ENCODE peak calls at places on chromosome 2, in seven cellular contexts. E is aorta, C is cardiac muscle cell, D is adrenal gland, S is SJSA1, J is pancreas, K is spleen. X is an unnamed sample. For H3K4me1, the result is how much of the 10 kb centered on the place peaks cover.

GRCh38 chr2:102606353-102606752 is 13.0 kb upstream of the SLC9A2 start:
- DNase-seq in E (no peak), C (no peak), D (peak), S (no peak), J (no peak), K (no peak), X (no peak)

GRCh38 chr2:11573418-11574175 is 39.8 kb downstream of the GREB1 start:
- DNase-seq in E (peak), C (peak), D (no peak), S (peak), J (no peak), K (peak), X (no peak)

GRCh38 chr2:202822411-202822810 is 49.2 kb downstream of the ICA1L start:
- DNase-seq in E (no peak), C (no peak), D (no peak), S (no peak), J (no peak), K (no peak), X (peak)

GRCh38 chr2:74503506-74504475 is 3.7 kb downstream of the PCGF1 start:
- DNase-seq in E (no peak), C (peak), D (no peak), S (no peak), J (no peak), K (peak), X (no peak)

GRCh38 chr2:130967020-130967495 is 126.2 kb downstream of the FAM168B start:
- DNase-seq in E (no peak), C (no peak), D (no peak), S (no peak), J (no peak), K (no peak), X (no peak)

GRCh38 chr2:138421971-138422335 is 79.6 kb upstream of the SPOPL start:
- DNase-seq in E (no peak), C (peak), D (no peak), S (no peak), J (peak), K (no peak), X (peak)

GRCh38 chr2:54503192-54503591 is 47.1 kb downstream of the SPTBN1 start:
- DNase-seq in E (no peak), C (peak), D (no peak), S (peak), J (peak), K (no peak), X (peak)

GRCh38 chr2:135043345-135043744 is 3.9 kb downstream of the MAP3K19 start:
- DNase-seq in E (no peak), C (peak), D (no peak), S (no peak), J (no peak), K (no peak), X (peak)

GRCh38 chr2:207395535-207396251 is 134.1 kb upstream of the CREB1 start:
- DNase-seq in E (no peak), C (no peak), D (no peak), S (no peak), J (no peak), K (no peak), X (no peak)

DNA sequence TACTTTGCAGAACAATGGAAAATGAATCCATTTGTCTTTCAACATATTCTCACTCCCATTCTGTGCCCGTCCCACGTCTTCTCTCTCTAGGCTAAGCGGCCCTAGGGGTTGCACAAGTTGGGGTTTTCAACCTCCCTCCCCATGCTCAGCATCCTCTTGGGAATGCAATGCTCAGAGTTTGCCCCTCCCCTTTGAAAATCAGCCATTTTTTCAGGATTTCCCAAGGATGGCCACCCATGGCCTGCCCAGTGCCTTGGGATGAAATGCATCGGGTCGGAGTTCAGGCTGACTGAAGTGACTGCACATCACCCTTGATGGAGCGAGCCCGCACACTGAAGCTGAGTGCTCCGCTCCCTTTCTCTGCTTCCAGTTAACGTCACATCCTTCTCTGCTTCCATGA is 87.9 kb downstream of the TNS1 start:
- DNase-seq in E (peak), C (no peak), D (no peak), S (no peak), J (no peak), K (no peak), X (no peak)
- H3K4me1 ChIP-seq in E (under half), C (half or more), D (half or more), S (half or more), J (half or more), K (half or more), X (under half)

DNA sequence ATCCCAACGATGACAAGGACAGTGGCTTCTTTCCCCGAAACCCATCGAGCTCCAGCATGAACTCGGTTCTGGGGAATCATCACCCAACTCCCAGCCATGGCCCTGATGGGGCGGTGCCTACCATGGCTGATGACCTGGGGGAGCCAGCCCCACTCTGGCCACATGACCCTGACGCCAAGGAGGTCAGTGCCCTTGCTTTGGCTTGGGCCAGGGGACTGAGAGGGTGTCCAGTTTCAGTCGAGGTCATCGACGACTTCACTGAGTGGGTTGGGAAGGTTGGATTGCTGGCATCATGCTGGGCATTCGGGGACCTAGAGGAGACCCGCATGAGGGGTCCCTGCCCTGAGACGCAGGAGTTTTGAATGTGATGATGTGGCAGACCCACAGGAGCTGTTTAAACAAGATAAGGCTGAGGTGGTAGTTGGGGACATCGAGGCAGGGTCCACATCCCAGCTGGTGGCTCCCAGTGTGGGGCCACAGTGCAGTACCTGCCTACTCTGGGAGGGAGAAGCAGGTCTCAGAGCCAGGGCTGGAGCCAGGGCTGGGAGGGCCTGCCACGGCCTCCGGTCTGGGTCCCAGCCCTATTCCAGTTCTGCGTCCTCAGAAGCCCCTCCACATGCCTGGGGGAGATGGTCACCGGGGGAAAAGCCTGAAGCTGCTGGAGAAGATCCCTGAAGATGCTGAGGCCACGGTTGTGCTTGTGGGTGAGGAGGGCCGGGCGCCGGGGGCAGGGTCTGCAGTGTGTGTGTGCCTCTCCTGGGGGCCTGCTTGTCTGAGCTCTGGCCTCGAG is 6.0 kb downstream of the SLC4A3 start:
- DNase-seq in E (peak), C (no peak), D (no peak), S (peak), J (no peak), K (no peak), X (no peak)
- H3K4me1 ChIP-seq in E (under half), C (under half), D (under half), S (under half), J (under half), K (under half), X (under half)

GRCh38 chr2:215848146-215848545 is 165.2 kb downstream of the MREG start:
- DNase-seq in E (no peak), C (no peak), D (no peak), S (no peak), J (no peak), K (no peak), X (no peak)

GRCh38 chr2:215843579-215843978 is 169.8 kb downstream of the MREG start:
- DNase-seq in E (no peak), C (peak), D (peak), S (no peak), J (no peak), K (no peak), X (no peak)

GRCh38 chr2:215847718-215848117 is 165.6 kb downstream of the MREG start:
- DNase-seq in E (no peak), C (peak), D (no peak), S (no peak), J (no peak), K (no peak), X (no peak)

GRCh38 chr2:215847056-215847455 is 166.3 kb downstream of the MREG start:
- DNase-seq in E (no peak), C (no peak), D (no peak), S (no peak), J (no peak), K (no peak), X (no peak)

GRCh38 chr2:215845839-215846586 is 167.3 kb downstream of the MREG start:
- DNase-seq in E (no peak), C (no peak), D (no peak), S (no peak), J (no peak), K (no peak), X (no peak)
- H3K4me1 ChIP-seq in E (under half), C (under half), D (under half), S (under half), J (under half), K (under half), X (under half)

GRCh38 chr2:160517731-160518130 is 24.1 kb upstream of the RBMS1 start:
- DNase-seq in E (no peak), C (no peak), D (no peak), S (no peak), J (no peak), K (no peak), X (no peak)
- H3K4me1 ChIP-seq in E (under half), C (under half), D (under half), S (under half), J (under half), K (under half), X (under half)

GRCh38 chr2:231614559-231615057 is 21.9 kb downstream of the TEX44 start:
- DNase-seq in E (peak), C (no peak), D (no peak), S (no peak), J (peak), K (peak), X (no peak)

GRCh38 chr2:231613655-231614558 is 21.2 kb downstream of the TEX44 start:
- DNase-seq in E (peak), C (peak), D (peak), S (peak), J (peak), K (peak), X (peak)

GRCh38 chr2:231612199-231613053 is 19.8 kb downstream of the TEX44 start:
- DNase-seq in E (peak), C (peak), D (peak), S (peak), J (peak), K (peak), X (peak)

GRCh38 chr2:231611273-231612198 is 18.9 kb downstream of the TEX44 start:
- DNase-seq in E (no peak), C (peak), D (peak), S (peak), J (peak), K (no peak), X (peak)

DNA sequence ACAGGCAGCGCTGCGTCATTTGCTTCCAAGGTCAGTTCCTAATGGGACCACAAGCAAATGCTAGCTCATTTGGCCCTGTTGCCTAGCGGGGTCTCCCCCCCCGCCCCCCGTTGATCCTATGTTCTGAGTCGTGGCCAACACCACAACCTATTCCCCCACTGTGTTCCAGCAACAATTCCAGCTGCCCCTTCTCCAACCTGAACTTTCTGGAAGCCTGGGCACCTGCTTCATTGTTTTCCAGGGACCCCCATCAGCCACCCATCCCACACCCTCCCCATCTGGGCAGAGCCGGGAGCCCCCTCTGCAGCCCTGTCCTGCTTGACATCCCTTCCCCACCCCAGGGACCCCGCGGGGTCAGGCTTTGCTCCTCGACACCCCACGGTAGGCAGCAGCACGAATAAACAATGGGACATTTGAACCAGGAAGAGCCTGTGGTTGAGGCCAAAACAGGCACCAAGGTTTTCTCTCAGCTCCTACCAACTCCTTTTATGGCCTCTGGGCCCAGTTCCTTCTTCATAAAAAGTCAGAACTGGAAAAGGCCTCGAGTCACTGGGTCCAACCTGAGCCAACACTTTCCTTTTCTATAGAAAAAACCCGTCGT is 20.5 kb downstream of the TEX44 start:
- DNase-seq in E (no peak), C (peak), D (no peak), S (no peak), J (peak), K (peak), X (peak)
- H3K4me1 ChIP-seq in E (under half), C (under half), D (under half), S (half or more), J (under half), K (under half), X (under half)

GRCh38 chr2:64860321-64860751 is 128.9 kb upstream of the SLC1A4 start:
- DNase-seq in E (peak), C (no peak), D (no peak), S (no peak), J (no peak), K (peak), X (no peak)
- H3K4me1 ChIP-seq in E (under half), C (under half), D (under half), S (under half), J (under half), K (under half), X (under half)

GRCh38 chr2:222752731-222753130 is 81.3 kb downstream of the MOGAT1 start:
- DNase-seq in E (no peak), C (no peak), D (no peak), S (no peak), J (no peak), K (no peak), X (peak)
- H3K4me1 ChIP-seq in E (under half), C (under half), D (under half), S (under half), J (under half), K (under half), X (half or more)

GRCh38 chr2:27014771-27015433 is 17.9 kb upstream of the TMEM214 start:
- DNase-seq in E (no peak), C (no peak), D (no peak), S (no peak), J (no peak), K (no peak), X (no peak)
- H3K4me1 ChIP-seq in E (under half), C (under half), D (under half), S (under half), J (under half), K (under half), X (under half)

DNA sequence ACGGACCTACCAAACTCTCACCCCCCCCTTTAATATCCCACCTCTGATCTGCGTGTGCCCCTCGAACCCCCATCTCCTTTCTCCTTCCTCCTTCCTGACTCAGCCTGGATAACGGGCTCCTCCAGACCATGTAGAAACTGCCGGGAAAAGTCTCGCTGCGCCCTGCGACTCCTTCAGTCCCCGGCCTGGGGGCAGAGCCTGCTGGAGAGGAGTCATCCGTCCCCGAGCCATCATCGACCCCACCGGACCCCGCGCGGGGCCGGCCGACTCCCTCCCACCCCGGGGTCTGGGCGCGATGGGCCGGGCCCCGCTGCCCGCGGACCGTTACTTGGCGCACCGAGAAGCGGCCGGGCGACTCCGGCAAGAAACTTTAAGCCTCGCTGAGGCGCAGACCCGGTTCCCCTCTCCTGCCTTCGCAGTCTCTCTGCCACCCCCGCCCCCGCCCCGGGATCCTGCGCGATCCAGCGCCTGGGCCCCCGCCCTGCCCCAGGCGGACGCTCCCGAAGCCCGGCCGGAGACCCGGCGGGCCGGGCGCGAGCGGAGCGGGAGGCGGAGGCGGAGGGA is 3.4 kb downstream of the ZEB2 start:
- DNase-seq in E (peak), C (no peak), D (peak), S (no peak), J (no peak), K (peak), X (peak)
- H3K4me1 ChIP-seq in E (under half), C (under half), D (under half), S (half or more), J (under half), K (under half), X (under half)

X was measured in SJCRH30.